ENCODE peak calls at places on chromosomes 5 and 9, in eight cellular contexts. One of them, this sample, is unnamed.

GRCh38 chr9:34457266-34458012 is 931 bp downstream of the FAM219A start:
- DNase-seq in HFF-Myc: no peak
- DNase-seq in WTC11: peak; percentile 68
- DNase-seq in omental fat pad: peak; percentile 39
- DNase-seq in AG09319: peak; percentile 30
- DNase-seq in posterior vena cava: peak; percentile 93
- DNase-seq in RWPE1: peak; percentile 42
- DNase-seq in SK-N-SH: peak; percentile 81
- DNase-seq in this sample: no peak

GRCh38 chr9:17402309-17402708 is 176.6 kb upstream of the SH3GL2 start:
- DNase-seq in omental fat pad: no peak
- DNase-seq in posterior vena cava: no peak
- DNase-seq in HFF-Myc: peak; percentile 15
- DNase-seq in RWPE1: peak; percentile 7
- DNase-seq in AG09319: peak; percentile 2
- DNase-seq in WTC11: no peak
- DNase-seq in SK-N-SH: no peak
- DNase-seq in this sample: peak; percentile 1

GRCh38 chr9:121185178-121185745 is 16.4 kb downstream of the RAB14 start:
- DNase-seq in omental fat pad: no peak
- DNase-seq in RWPE1: no peak
- DNase-seq in HFF-Myc: no peak
- DNase-seq in SK-N-SH: no peak
- DNase-seq in posterior vena cava: no peak
- DNase-seq in WTC11: no peak
- DNase-seq in AG09319: no peak
- DNase-seq in this sample: no peak

GRCh38 chr9:4221936-4222335 is 77.9 kb downstream of the GLIS3 start:
- DNase-seq in SK-N-SH: no peak
- DNase-seq in posterior vena cava: no peak
- DNase-seq in omental fat pad: no peak
- DNase-seq in HFF-Myc: no peak
- DNase-seq in WTC11: no peak
- DNase-seq in AG09319: no peak
- DNase-seq in RWPE1: no peak
- DNase-seq in this sample: no peak

GRCh38 chr5:117486291-117486690 is 911.7 kb upstream of the SEMA6A start:
- DNase-seq in posterior vena cava: no peak
- DNase-seq in WTC11: no peak
- DNase-seq in SK-N-SH: no peak
- DNase-seq in AG09319: no peak
- DNase-seq in omental fat pad: no peak
- DNase-seq in HFF-Myc: no peak
- DNase-seq in RWPE1: no peak
- DNase-seq in this sample: no peak

GRCh38 chr5:159403906-159404641 is 73.8 kb upstream of the IL12B start:
- DNase-seq in RWPE1: no peak
- DNase-seq in AG09319: no peak
- DNase-seq in omental fat pad: no peak
- DNase-seq in SK-N-SH: no peak
- DNase-seq in HFF-Myc: no peak
- DNase-seq in posterior vena cava: no peak
- DNase-seq in WTC11: no peak
- DNase-seq in this sample: no peak

GRCh38 chr9:114709636-114710035 is 27.6 kb upstream of the TEX48 start:
- DNase-seq in RWPE1: no peak
- DNase-seq in HFF-Myc: no peak
- DNase-seq in posterior vena cava: no peak
- DNase-seq in WTC11: no peak
- DNase-seq in omental fat pad: no peak
- DNase-seq in AG09319: no peak
- DNase-seq in SK-N-SH: no peak
- DNase-seq in this sample: no peak

GRCh38 chr9:79026311-79026710 is 545.5 kb upstream of the TLE4 start:
- DNase-seq in WTC11: no peak
- DNase-seq in SK-N-SH: no peak
- DNase-seq in posterior vena cava: no peak
- DNase-seq in AG09319: no peak
- DNase-seq in RWPE1: peak; percentile 90
- DNase-seq in HFF-Myc: peak; percentile 70
- DNase-seq in omental fat pad: no peak
- DNase-seq in this sample: no peak

GRCh38 chr9:3857673-3858072 is 331.9 kb upstream of the RFX3 start:
- DNase-seq in WTC11: no peak
- DNase-seq in omental fat pad: no peak
- DNase-seq in SK-N-SH: no peak
- DNase-seq in posterior vena cava: no peak
- DNase-seq in RWPE1: peak; percentile 13
- DNase-seq in AG09319: no peak
- DNase-seq in HFF-Myc: peak; percentile 40
- DNase-seq in this sample: no peak

GRCh38 chr5:90233496-90233895 is 176.1 kb downstream of the CETN3 start:
- DNase-seq in RWPE1: no peak
- DNase-seq in WTC11: no peak
- DNase-seq in AG09319: no peak
- DNase-seq in HFF-Myc: no peak
- DNase-seq in SK-N-SH: no peak
- DNase-seq in posterior vena cava: no peak
- DNase-seq in omental fat pad: no peak
- DNase-seq in this sample: no peak

GRCh38 chr9:132250324-132251262 is 88.7 kb downstream of the NTNG2 start:
- DNase-seq in WTC11: no peak
- DNase-seq in HFF-Myc: no peak
- DNase-seq in AG09319: no peak
- DNase-seq in SK-N-SH: no peak
- DNase-seq in posterior vena cava: peak; percentile 71
- DNase-seq in RWPE1: no peak
- DNase-seq in omental fat pad: no peak
- DNase-seq in this sample: no peak

GRCh38 chr9:94745806-94746540 is 19.5 kb downstream of the AOPEP start:
- DNase-seq in SK-N-SH: no peak
- DNase-seq in RWPE1: no peak
- DNase-seq in HFF-Myc: no peak
- DNase-seq in posterior vena cava: no peak
- DNase-seq in AG09319: no peak
- DNase-seq in WTC11: no peak
- DNase-seq in omental fat pad: no peak
- DNase-seq in this sample: no peak